ENCODE peak calls at places on chromosomes 13 and 19, in ten cellular contexts. One of them, this sample, is unnamed.

GRCh38 chr13:20492641-20493040 is 33.0 kb downstream of the CRYL1 start:
- DNase-seq in fibroblast of pulmonary artery: peak; percentile 58
- DNase-seq in T-cell: no peak
- DNase-seq in endothelial cell: peak; percentile 40
- DNase-seq in stimulated activated CD4-positive, alpha-beta T cell treated with anti-CD3 and anti-CD28 coated beads, Interleukin-2, amount 100 ng/mL, for 24 hours: peak; percentile 51
- DNase-seq in body of pancreas: no peak
- DNase-seq in natural killer cell: no peak
- DNase-seq in naive B cell: no peak
- DNase-seq in spleen: no peak
- DNase-seq in renal cortical epithelial cell: peak; percentile 40
- DNase-seq in this sample: peak; percentile 55

GRCh38 chr13:33016414-33017409 is at the start of gene KL:
- DNase-seq in stimulated activated CD4-positive, alpha-beta T cell treated with anti-CD3 and anti-CD28 coated beads, Interleukin-2, amount 100 ng/mL, for 24 hours: no peak
- DNase-seq in endothelial cell: peak; percentile 54
- DNase-seq in naive B cell: no peak
- DNase-seq in body of pancreas: no peak
- DNase-seq in fibroblast of pulmonary artery: no peak
- DNase-seq in spleen: peak; percentile 87
- DNase-seq in T-cell: no peak
- DNase-seq in natural killer cell: no peak
- DNase-seq in renal cortical epithelial cell: no peak
- DNase-seq in this sample: peak; percentile 18

GRCh38 chr19:48290341-48290922 is 20.6 kb downstream of the ZNF114 start:
- DNase-seq in fibroblast of pulmonary artery: peak; percentile 29
- DNase-seq in spleen: no peak
- DNase-seq in body of pancreas: no peak
- DNase-seq in stimulated activated CD4-positive, alpha-beta T cell treated with anti-CD3 and anti-CD28 coated beads, Interleukin-2, amount 100 ng/mL, for 24 hours: no peak
- DNase-seq in endothelial cell: peak; percentile 61
- DNase-seq in T-cell: no peak
- DNase-seq in renal cortical epithelial cell: peak; percentile 24
- DNase-seq in natural killer cell: no peak
- DNase-seq in naive B cell: no peak
- DNase-seq in this sample: no peak

GRCh38 chr13:101915755-101916107 is 463.3 kb downstream of the ITGBL1 start:
- DNase-seq in T-cell: no peak
- DNase-seq in body of pancreas: no peak
- DNase-seq in stimulated activated CD4-positive, alpha-beta T cell treated with anti-CD3 and anti-CD28 coated beads, Interleukin-2, amount 100 ng/mL, for 24 hours: no peak
- DNase-seq in endothelial cell: no peak
- DNase-seq in renal cortical epithelial cell: no peak
- DNase-seq in fibroblast of pulmonary artery: no peak
- DNase-seq in spleen: no peak
- DNase-seq in natural killer cell: no peak
- DNase-seq in naive B cell: no peak
- DNase-seq in this sample: no peak

GRCh38 chr19:32223595-32224370 is 121.6 kb upstream of the ZNF507 start:
- DNase-seq in natural killer cell: no peak
- DNase-seq in stimulated activated CD4-positive, alpha-beta T cell treated with anti-CD3 and anti-CD28 coated beads, Interleukin-2, amount 100 ng/mL, for 24 hours: no peak
- DNase-seq in naive B cell: no peak
- DNase-seq in body of pancreas: no peak
- DNase-seq in spleen: no peak
- DNase-seq in endothelial cell: no peak
- DNase-seq in fibroblast of pulmonary artery: no peak
- DNase-seq in renal cortical epithelial cell: no peak
- DNase-seq in T-cell: no peak
- DNase-seq in this sample: peak; percentile 8

GRCh38 chr19:34961775-34962174 is 2.3 kb downstream of the ZNF792 start:
- DNase-seq in fibroblast of pulmonary artery: no peak
- DNase-seq in T-cell: no peak
- DNase-seq in stimulated activated CD4-positive, alpha-beta T cell treated with anti-CD3 and anti-CD28 coated beads, Interleukin-2, amount 100 ng/mL, for 24 hours: no peak
- DNase-seq in renal cortical epithelial cell: no peak
- DNase-seq in naive B cell: no peak
- DNase-seq in body of pancreas: no peak
- DNase-seq in endothelial cell: no peak
- DNase-seq in spleen: no peak
- DNase-seq in natural killer cell: no peak
- DNase-seq in this sample: no peak

GRCh38 chr13:84417426-84417825 is 535.2 kb upstream of the SLITRK1 start:
- DNase-seq in fibroblast of pulmonary artery: peak; percentile 4
- DNase-seq in endothelial cell: no peak
- DNase-seq in T-cell: no peak
- DNase-seq in naive B cell: no peak
- DNase-seq in spleen: no peak
- DNase-seq in body of pancreas: no peak
- DNase-seq in natural killer cell: no peak
- DNase-seq in stimulated activated CD4-positive, alpha-beta T cell treated with anti-CD3 and anti-CD28 coated beads, Interleukin-2, amount 100 ng/mL, for 24 hours: no peak
- DNase-seq in renal cortical epithelial cell: no peak
- DNase-seq in this sample: no peak

GRCh38 chr19:7478173-7478842 is 10.5 kb downstream of the PEX11G start:
- DNase-seq in endothelial cell: no peak
- DNase-seq in body of pancreas: no peak
- DNase-seq in fibroblast of pulmonary artery: no peak
- DNase-seq in spleen: no peak
- DNase-seq in naive B cell: no peak
- DNase-seq in T-cell: no peak
- DNase-seq in stimulated activated CD4-positive, alpha-beta T cell treated with anti-CD3 and anti-CD28 coated beads, Interleukin-2, amount 100 ng/mL, for 24 hours: no peak
- DNase-seq in renal cortical epithelial cell: no peak
- DNase-seq in natural killer cell: no peak
- DNase-seq in this sample: no peak

GRCh38 chr19:41734156-41734555 is 21.2 kb upstream of the CEACAM6 start:
- DNase-seq in fibroblast of pulmonary artery: no peak
- DNase-seq in T-cell: no peak
- DNase-seq in spleen: no peak
- DNase-seq in naive B cell: no peak
- DNase-seq in body of pancreas: no peak
- DNase-seq in endothelial cell: no peak
- DNase-seq in stimulated activated CD4-positive, alpha-beta T cell treated with anti-CD3 and anti-CD28 coated beads, Interleukin-2, amount 100 ng/mL, for 24 hours: no peak
- DNase-seq in natural killer cell: no peak
- DNase-seq in renal cortical epithelial cell: no peak
- DNase-seq in this sample: no peak

GRCh38 chr19:37706052-37706605 is 13.4 kb downstream of the ZNF607 start:
- DNase-seq in body of pancreas: no peak
- DNase-seq in fibroblast of pulmonary artery: no peak
- DNase-seq in stimulated activated CD4-positive, alpha-beta T cell treated with anti-CD3 and anti-CD28 coated beads, Interleukin-2, amount 100 ng/mL, for 24 hours: no peak
- DNase-seq in natural killer cell: no peak
- DNase-seq in endothelial cell: no peak
- DNase-seq in spleen: no peak
- DNase-seq in T-cell: no peak
- DNase-seq in renal cortical epithelial cell: no peak
- DNase-seq in naive B cell: no peak
- DNase-seq in this sample: no peak

GRCh38 chr13:111559612-111560423 is 239.4 kb downstream of the TEX29 start:
- DNase-seq in renal cortical epithelial cell: no peak
- DNase-seq in endothelial cell: no peak
- DNase-seq in fibroblast of pulmonary artery: no peak
- DNase-seq in naive B cell: no peak
- DNase-seq in stimulated activated CD4-positive, alpha-beta T cell treated with anti-CD3 and anti-CD28 coated beads, Interleukin-2, amount 100 ng/mL, for 24 hours: no peak
- DNase-seq in body of pancreas: no peak
- DNase-seq in T-cell: no peak
- DNase-seq in natural killer cell: no peak
- DNase-seq in spleen: peak; percentile 62
- DNase-seq in this sample: no peak

GRCh38 chr13:49279112-49279511 is 31.4 kb downstream of the CDADC1 start:
- DNase-seq in stimulated activated CD4-positive, alpha-beta T cell treated with anti-CD3 and anti-CD28 coated beads, Interleukin-2, amount 100 ng/mL, for 24 hours: no peak
- DNase-seq in renal cortical epithelial cell: no peak
- DNase-seq in fibroblast of pulmonary artery: no peak
- DNase-seq in naive B cell: no peak
- DNase-seq in spleen: no peak
- DNase-seq in T-cell: no peak
- DNase-seq in endothelial cell: no peak
- DNase-seq in natural killer cell: no peak
- DNase-seq in body of pancreas: no peak
- DNase-seq in this sample: no peak

GRCh38 chr13:57557979-57558529 is 73.5 kb upstream of the PCDH17 start:
- DNase-seq in stimulated activated CD4-positive, alpha-beta T cell treated with anti-CD3 and anti-CD28 coated beads, Interleukin-2, amount 100 ng/mL, for 24 hours: no peak
- DNase-seq in T-cell: no peak
- DNase-seq in natural killer cell: no peak
- DNase-seq in body of pancreas: no peak
- DNase-seq in renal cortical epithelial cell: peak; percentile 2
- DNase-seq in naive B cell: no peak
- DNase-seq in fibroblast of pulmonary artery: peak; percentile 11
- DNase-seq in endothelial cell: no peak
- DNase-seq in spleen: no peak
- DNase-seq in this sample: no peak

GRCh38 chr19:51093510-51094345 is 11.0 kb upstream of the KLK14 start:
- DNase-seq in stimulated activated CD4-positive, alpha-beta T cell treated with anti-CD3 and anti-CD28 coated beads, Interleukin-2, amount 100 ng/mL, for 24 hours: no peak
- DNase-seq in renal cortical epithelial cell: no peak
- DNase-seq in body of pancreas: no peak
- DNase-seq in T-cell: no peak
- DNase-seq in spleen: no peak
- DNase-seq in natural killer cell: no peak
- DNase-seq in fibroblast of pulmonary artery: no peak
- DNase-seq in endothelial cell: no peak
- DNase-seq in naive B cell: no peak
- DNase-seq in this sample: no peak

GRCh38 chr13:20387441-20387971 is 138.2 kb downstream of the CRYL1 start:
- DNase-seq in stimulated activated CD4-positive, alpha-beta T cell treated with anti-CD3 and anti-CD28 coated beads, Interleukin-2, amount 100 ng/mL, for 24 hours: no peak
- DNase-seq in fibroblast of pulmonary artery: no peak
- DNase-seq in renal cortical epithelial cell: peak; percentile 46
- DNase-seq in body of pancreas: no peak
- DNase-seq in T-cell: no peak
- DNase-seq in spleen: no peak
- DNase-seq in endothelial cell: no peak
- DNase-seq in naive B cell: no peak
- DNase-seq in natural killer cell: no peak
- DNase-seq in this sample: no peak

GRCh38 chr13:39311619-39312018 is 273.4 kb downstream of the NHLRC3 start:
- DNase-seq in fibroblast of pulmonary artery: peak; percentile 22
- DNase-seq in endothelial cell: no peak
- DNase-seq in naive B cell: no peak
- DNase-seq in natural killer cell: no peak
- DNase-seq in spleen: no peak
- DNase-seq in T-cell: no peak
- DNase-seq in body of pancreas: no peak
- DNase-seq in stimulated activated CD4-positive, alpha-beta T cell treated with anti-CD3 and anti-CD28 coated beads, Interleukin-2, amount 100 ng/mL, for 24 hours: no peak
- DNase-seq in renal cortical epithelial cell: no peak
- DNase-seq in this sample: no peak

GRCh38 chr19:50478901-50479715 is 2.5 kb upstream of the GARIN5A start:
- DNase-seq in spleen: peak; percentile 58
- DNase-seq in endothelial cell: no peak
- DNase-seq in stimulated activated CD4-positive, alpha-beta T cell treated with anti-CD3 and anti-CD28 coated beads, Interleukin-2, amount 100 ng/mL, for 24 hours: peak; percentile 35
- DNase-seq in body of pancreas: no peak
- DNase-seq in renal cortical epithelial cell: no peak
- DNase-seq in naive B cell: no peak
- DNase-seq in natural killer cell: no peak
- DNase-seq in T-cell: no peak
- DNase-seq in fibroblast of pulmonary artery: peak; percentile 52
- DNase-seq in this sample: peak; percentile 37

GRCh38 chr19:14450168-14450874 is 17.2 kb downstream of the PKN1 start:
- DNase-seq in stimulated activated CD4-positive, alpha-beta T cell treated with anti-CD3 and anti-CD28 coated beads, Interleukin-2, amount 100 ng/mL, for 24 hours: peak; percentile 75
- DNase-seq in renal cortical epithelial cell: no peak
- DNase-seq in naive B cell: no peak
- DNase-seq in body of pancreas: no peak
- DNase-seq in endothelial cell: peak; percentile 61
- DNase-seq in fibroblast of pulmonary artery: peak; percentile 28
- DNase-seq in natural killer cell: peak; percentile 56
- DNase-seq in T-cell: no peak
- DNase-seq in spleen: no peak
- DNase-seq in this sample: peak; percentile 81

GRCh38 chr13:26280822-26281221 is 26.9 kb downstream of the CDK8 start:
- DNase-seq in endothelial cell: no peak
- DNase-seq in renal cortical epithelial cell: peak; percentile 38
- DNase-seq in natural killer cell: no peak
- DNase-seq in T-cell: no peak
- DNase-seq in body of pancreas: no peak
- DNase-seq in stimulated activated CD4-positive, alpha-beta T cell treated with anti-CD3 and anti-CD28 coated beads, Interleukin-2, amount 100 ng/mL, for 24 hours: no peak
- DNase-seq in spleen: no peak
- DNase-seq in naive B cell: no peak
- DNase-seq in fibroblast of pulmonary artery: peak; percentile 29
- DNase-seq in this sample: no peak

GRCh38 chr19:44588753-44589112 is 24.6 kb upstream of the IGSF23 start:
- DNase-seq in spleen: no peak
- DNase-seq in renal cortical epithelial cell: peak; percentile 74
- DNase-seq in naive B cell: no peak
- DNase-seq in endothelial cell: no peak
- DNase-seq in natural killer cell: no peak
- DNase-seq in body of pancreas: no peak
- DNase-seq in fibroblast of pulmonary artery: no peak
- DNase-seq in stimulated activated CD4-positive, alpha-beta T cell treated with anti-CD3 and anti-CD28 coated beads, Interleukin-2, amount 100 ng/mL, for 24 hours: no peak
- DNase-seq in T-cell: no peak
- DNase-seq in this sample: no peak

GRCh38 chr19:12956446-12957388 is at the start of gene GADD45GIP1:
- DNase-seq in fibroblast of pulmonary artery: peak; percentile 80
- DNase-seq in endothelial cell: peak; percentile 80
- DNase-seq in stimulated activated CD4-positive, alpha-beta T cell treated with anti-CD3 and anti-CD28 coated beads, Interleukin-2, amount 100 ng/mL, for 24 hours: peak; percentile 86
- DNase-seq in natural killer cell: peak; percentile 74
- DNase-seq in naive B cell: peak; percentile 79
- DNase-seq in renal cortical epithelial cell: no peak
- DNase-seq in T-cell: peak; percentile 76
- DNase-seq in spleen: peak; percentile 96
- DNase-seq in body of pancreas: peak; percentile 80
- DNase-seq in this sample: peak; percentile 90

GRCh38 chr19:57978586-57979289 is 4.4 kb upstream of the C19orf18 start:
- DNase-seq in natural killer cell: no peak
- DNase-seq in body of pancreas: no peak
- DNase-seq in endothelial cell: no peak
- DNase-seq in renal cortical epithelial cell: peak; percentile 18
- DNase-seq in spleen: no peak
- DNase-seq in stimulated activated CD4-positive, alpha-beta T cell treated with anti-CD3 and anti-CD28 coated beads, Interleukin-2, amount 100 ng/mL, for 24 hours: no peak
- DNase-seq in T-cell: no peak
- DNase-seq in fibroblast of pulmonary artery: peak; percentile 11
- DNase-seq in naive B cell: no peak
- DNase-seq in this sample: no peak

GRCh38 chr19:57708641-57709354 is at the start of gene ZNF154:
- DNase-seq in T-cell: peak; percentile 21
- DNase-seq in renal cortical epithelial cell: peak; percentile 21
- DNase-seq in spleen: peak; percentile 84
- DNase-seq in naive B cell: peak; percentile 81
- DNase-seq in endothelial cell: peak; percentile 71
- DNase-seq in natural killer cell: peak; percentile 54
- DNase-seq in body of pancreas: peak; percentile 28
- DNase-seq in fibroblast of pulmonary artery: peak; percentile 84
- DNase-seq in stimulated activated CD4-positive, alpha-beta T cell treated with anti-CD3 and anti-CD28 coated beads, Interleukin-2, amount 100 ng/mL, for 24 hours: peak; percentile 30
- DNase-seq in this sample: peak; percentile 33

GRCh38 chr13:50132937-50133276 is 117.7 kb downstream of the KCNRG start:
- DNase-seq in endothelial cell: no peak
- DNase-seq in body of pancreas: no peak
- DNase-seq in T-cell: no peak
- DNase-seq in renal cortical epithelial cell: no peak
- DNase-seq in fibroblast of pulmonary artery: no peak
- DNase-seq in spleen: no peak
- DNase-seq in naive B cell: no peak
- DNase-seq in stimulated activated CD4-positive, alpha-beta T cell treated with anti-CD3 and anti-CD28 coated beads, Interleukin-2, amount 100 ng/mL, for 24 hours: no peak
- DNase-seq in natural killer cell: no peak
- DNase-seq in this sample: no peak

GRCh38 chr13:97387487-97388353 is 46.2 kb upstream of the RAP2A start:
- DNase-seq in fibroblast of pulmonary artery: no peak
- DNase-seq in stimulated activated CD4-positive, alpha-beta T cell treated with anti-CD3 and anti-CD28 coated beads, Interleukin-2, amount 100 ng/mL, for 24 hours: no peak
- DNase-seq in renal cortical epithelial cell: no peak
- DNase-seq in T-cell: no peak
- DNase-seq in spleen: no peak
- DNase-seq in naive B cell: no peak
- DNase-seq in natural killer cell: no peak
- DNase-seq in endothelial cell: no peak
- DNase-seq in body of pancreas: no peak
- DNase-seq in this sample: no peak

GRCh38 chr13:50200988-50201387 is 185.7 kb downstream of the KCNRG start:
- DNase-seq in body of pancreas: no peak
- DNase-seq in naive B cell: no peak
- DNase-seq in endothelial cell: no peak
- DNase-seq in stimulated activated CD4-positive, alpha-beta T cell treated with anti-CD3 and anti-CD28 coated beads, Interleukin-2, amount 100 ng/mL, for 24 hours: no peak
- DNase-seq in spleen: no peak
- DNase-seq in T-cell: no peak
- DNase-seq in fibroblast of pulmonary artery: peak; percentile 49
- DNase-seq in renal cortical epithelial cell: no peak
- DNase-seq in natural killer cell: no peak
- DNase-seq in this sample: no peak

GRCh38 chr19:45508931-45509691 is 1.8 kb downstream of the VASP start:
- DNase-seq in endothelial cell: peak; percentile 78
- DNase-seq in renal cortical epithelial cell: peak; percentile 21
- DNase-seq in body of pancreas: peak; percentile 53
- DNase-seq in natural killer cell: no peak
- DNase-seq in fibroblast of pulmonary artery: peak; percentile 81
- DNase-seq in naive B cell: peak; percentile 35
- DNase-seq in spleen: peak; percentile 95
- DNase-seq in stimulated activated CD4-positive, alpha-beta T cell treated with anti-CD3 and anti-CD28 coated beads, Interleukin-2, amount 100 ng/mL, for 24 hours: no peak
- DNase-seq in T-cell: no peak
- DNase-seq in this sample: peak; percentile 68

GRCh38 chr19:43572172-43572588 is 3.1 kb downstream of the XRCC1 start:
- DNase-seq in body of pancreas: no peak
- DNase-seq in stimulated activated CD4-positive, alpha-beta T cell treated with anti-CD3 and anti-CD28 coated beads, Interleukin-2, amount 100 ng/mL, for 24 hours: no peak
- DNase-seq in renal cortical epithelial cell: peak; percentile 16
- DNase-seq in T-cell: no peak
- DNase-seq in natural killer cell: no peak
- DNase-seq in endothelial cell: no peak
- DNase-seq in naive B cell: no peak
- DNase-seq in spleen: no peak
- DNase-seq in fibroblast of pulmonary artery: no peak
- DNase-seq in this sample: no peak